ENCODE peak calls at places on chromosome 12, in nine cellular contexts. Y is heart right ventricle; N is activated naive CD4-positive, alpha-beta T cell treated with anti-CD3 and anti-CD28 coated beads, Interleukin-2, amount 50 U/mL, for 72 hours; P is heart left ventricle; X is naive thymus-derived CD8-positive, alpha-beta T cell; H is left lung; F is aorta; O is activated CD8-positive, alpha-beta T cell treated with anti-CD3 and anti-CD28 coated beads for 36 hours; T is activated naive CD8-positive, alpha-beta T cell treated with anti-CD3 and anti-CD28 coated beads, Interleukin-2, amount 10 ng/mL, durations not matched to agents 7 days and 5 days. U is an unnamed sample.

GRCh38 chr12:97292588-97292987 is 170.0 kb upstream of the RMST start:
- ATAC-seq in O (no peak), F (no peak), Y (no peak), T (no peak), P (no peak), N (no peak), X (no peak), H (no peak), U (no peak)

GRCh38 chr12:103688659-103689058 is 101.6 kb downstream of the STAB2 start:
- ATAC-seq in O (no peak), N (no peak), F (no peak), H (peak; percentile 68), T (no peak), P (no peak), Y (no peak), X (no peak), U (no peak)

GRCh38 chr12:111881712-111882111 is 39.7 kb downstream of the MAPKAPK5 start:
- ATAC-seq in O (no peak), X (no peak), N (no peak), T (no peak), Y (no peak), H (no peak), P (no peak), F (no peak), U (no peak)

GRCh38 chr12:21775130-21775920 is 819 bp upstream of the KCNJ8 start:
- ATAC-seq in F (peak; percentile 42), T (no peak), O (no peak), P (no peak), N (no peak), X (no peak), Y (no peak), H (peak; percentile 9), U (no peak)

GRCh38 chr12:98238513-98238912 is 276.9 kb upstream of the TMPO start:
- ATAC-seq in Y (peak; percentile 65), P (peak; percentile 85), F (peak; percentile 57), T (no peak), N (no peak), X (no peak), H (peak; percentile 53), O (no peak), U (peak; percentile 71)

GRCh38 chr12:45292486-45293195 is 76.7 kb downstream of the ANO6 start:
- ATAC-seq in H (no peak), N (no peak), P (peak; percentile 86), O (no peak), Y (peak; percentile 82), T (no peak), X (no peak), F (peak; percentile 65), U (peak; percentile 89)

GRCh38 chr12:62760779-62761178 is 174.2 kb downstream of the PPM1H start:
- ATAC-seq in O (peak; percentile 47), F (no peak), X (no peak), P (no peak), T (no peak), N (peak; percentile 28), H (peak; percentile 94), Y (peak; percentile 32), U (no peak)

GRCh38 chr12:92899388-92900001 is 29.6 kb downstream of the EEA1 start:
- ATAC-seq in F (peak; percentile 95), O (no peak), N (peak; percentile 7), T (no peak), Y (peak; percentile 99), X (no peak), H (peak; percentile 90), P (peak; percentile 99), U (peak; percentile 99)